ENCODE peak calls at places on chromosomes 4 and X, in four cellular contexts. X is HepG2, V is GM12878, R is K562. T is an unnamed sample.

GRCh38 chr4:152534541-152535231 is 1.2 kb downstream of the FBXW7 start:
- DNase-seq in X (no peak), V (no peak), R (peak; percentile 49), T (no peak)

GRCh38 chr4:85776579-85776978 is 301.6 kb downstream of the ARHGAP24 start:
- DNase-seq in X (no peak), V (no peak), R (no peak), T (no peak)

GRCh38 chrX:15579778-15580747 is 20.7 kb downstream of the ACE2 start:
- DNase-seq in X (no peak), V (no peak), R (peak; percentile 92), T (no peak)

GRCh38 chrX:138534410-138534809 is 177.1 kb downstream of the FGF13 start:
- DNase-seq in X (no peak), V (no peak), R (no peak), T (no peak)

GRCh38 chr4:113587640-113588275 is 173.8 kb downstream of the CAMK2D start:
- DNase-seq in X (no peak), V (no peak), R (no peak), T (no peak)

GRCh38 chrX:47244676-47245075 is 11.9 kb downstream of the USP11 start:
- DNase-seq in X (no peak), V (no peak), R (no peak), T (no peak)

GRCh38 chr4:168690199-168690598 is 193.3 kb downstream of the PALLD start:
- DNase-seq in X (no peak), V (no peak), R (no peak), T (no peak)

GRCh38 chrX:134671207-134671750 is 13.0 kb upstream of the PLAC1 start:
- DNase-seq in X (no peak), V (no peak), R (no peak), T (no peak)

GRCh38 chr4:106369456-106370060 is 980 bp upstream of the GIMD1 start:
- DNase-seq in X (peak; percentile 42), V (peak; percentile 20), R (peak; percentile 79), T (peak; percentile 74)

GRCh38 chr4:109703664-109704351 is 563 bp upstream of the CASP6 start:
- DNase-seq in X (no peak), V (peak; percentile 8), R (peak; percentile 16), T (no peak)

GRCh38 chr4:188346171-188346809 is 207.0 kb downstream of the TRIML1 start:
- DNase-seq in X (no peak), V (no peak), R (no peak), T (no peak)

GRCh38 chr4:7868892-7869471 is 70.7 kb downstream of the AFAP1 start:
- DNase-seq in X (no peak), V (no peak), R (no peak), T (no peak)

GRCh38 chr4:7874838-7875237 is 64.8 kb downstream of the AFAP1 start:
- DNase-seq in X (no peak), V (no peak), R (no peak), T (no peak)

GRCh38 chr4:7873881-7874280 is 65.8 kb downstream of the AFAP1 start:
- DNase-seq in X (no peak), V (no peak), R (no peak), T (no peak)

GRCh38 chr4:7871356-7871755 is 68.3 kb downstream of the AFAP1 start:
- DNase-seq in X (no peak), V (no peak), R (no peak), T (no peak)

GRCh38 chr4:7872264-7872771 is 67.3 kb downstream of the AFAP1 start:
- DNase-seq in X (no peak), V (no peak), R (no peak), T (no peak)
- TF ChIP-seq CHD4 in X (no peak), V (no peak), R (no peak), T (no peak)

GRCh38 chrX:109954333-109954732 is 48.6 kb upstream of the TMEM164 start:
- DNase-seq in X (no peak), V (no peak), R (no peak), T (no peak)

GRCh38 chrX:109954955-109955354 is 48.0 kb upstream of the TMEM164 start:
- DNase-seq in X (no peak), V (no peak), R (no peak), T (no peak)

GRCh38 chrX:109964390-109964789 is 38.5 kb upstream of the TMEM164 start:
- DNase-seq in X (no peak), V (no peak), R (no peak), T (no peak)

GRCh38 chrX:109959356-109959871 is 43.5 kb upstream of the TMEM164 start:
- DNase-seq in X (no peak), V (no peak), R (peak; percentile 81), T (no peak)
- TF ChIP-seq USF2 in X (no peak), V (no peak), R (no peak), T (no peak)

DNA sequence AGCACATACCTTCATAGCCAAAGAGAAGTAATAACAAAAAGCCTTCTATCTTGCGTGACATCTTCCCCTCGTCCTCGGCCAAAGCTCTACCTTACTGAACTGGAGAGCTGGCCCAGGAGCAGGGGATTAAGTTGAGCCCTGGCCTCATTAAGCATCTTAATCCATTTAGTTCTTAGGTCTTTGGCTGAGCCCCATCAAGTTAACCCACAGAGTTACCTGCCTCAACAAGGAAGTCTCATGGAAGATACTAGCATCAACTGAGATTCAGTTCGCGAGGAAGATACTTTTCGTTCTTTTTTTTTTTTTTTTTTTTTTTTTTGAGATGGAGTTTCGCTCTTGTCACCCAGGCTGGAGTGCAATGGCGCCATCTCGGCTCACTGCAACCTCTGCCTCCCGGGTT is at the start of gene RS1:
- DNase-seq in X (no peak), V (no peak), R (no peak), T (no peak)
- TF ChIP-seq CHD4 in X (no peak), V (no peak), R (no peak), T (no peak)

GRCh38 chr4:1767770-1768366 is 25.2 kb upstream of the FGFR3 start:
- DNase-seq in X (peak; percentile 76), V (no peak), R (peak; percentile 76), T (peak; percentile 87)

GRCh38 chr4:1769692-1770091 is 23.4 kb upstream of the FGFR3 start:
- DNase-seq in X (no peak), V (no peak), R (no peak), T (no peak)

GRCh38 chr4:1770245-1770644 is 22.8 kb upstream of the FGFR3 start:
- DNase-seq in X (no peak), V (no peak), R (no peak), T (no peak)

GRCh38 chr4:1767058-1767769 is 25.9 kb upstream of the FGFR3 start:
- DNase-seq in X (no peak), V (no peak), R (peak; percentile 56), T (no peak)

DNA sequence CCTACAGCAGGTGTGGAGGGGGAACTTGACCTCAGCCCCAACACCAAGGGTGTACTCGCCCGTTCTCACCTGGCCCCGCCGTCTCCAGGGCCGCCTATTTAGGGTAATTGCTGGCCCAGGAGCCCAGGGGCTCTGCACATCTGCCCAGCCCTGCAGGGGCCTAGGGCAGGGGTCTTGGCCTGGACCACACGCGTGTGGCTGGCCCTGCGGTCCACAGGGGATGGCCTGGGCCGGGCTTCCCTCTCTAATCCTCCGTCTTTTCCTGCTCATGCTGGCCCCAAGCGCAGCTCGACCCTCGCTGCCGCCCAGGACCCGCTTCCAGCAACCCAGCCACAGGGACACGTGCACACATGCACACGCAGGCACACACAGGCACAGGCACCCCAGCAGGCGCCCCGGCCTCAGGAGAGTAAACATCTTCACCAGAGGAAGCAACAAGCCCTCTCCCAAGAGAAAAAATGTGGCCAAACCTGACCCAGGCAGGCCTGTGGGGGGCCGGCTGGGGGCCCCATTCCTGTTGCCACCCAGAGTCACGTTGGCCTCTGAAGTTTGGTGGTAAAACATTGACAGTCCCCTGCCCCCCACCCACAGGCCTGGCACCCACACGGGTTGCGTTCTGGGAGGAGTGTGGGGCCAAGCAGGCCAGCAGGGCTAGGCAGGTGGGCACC is 24.6 kb upstream of the FGFR3 start:
- DNase-seq in X (peak; percentile 35), V (no peak), R (no peak), T (no peak)
- TF ChIP-seq USF2 in X (no peak), V (no peak), R (no peak), T (no peak)

T was measured in A549.